ENCODE peak calls at places on chromosomes 6 and 20, in six cellular contexts. G, R, Z, P, Y and F are unnamed samples.

GRCh38 chr6:80094017-80094416 is 12.5 kb upstream of the BCKDHB start:
- DNase-seq in R (peak; percentile 21), Z (no peak), G (no peak), Y (peak; percentile 12), P (peak; percentile 7), F (peak; percentile 13)

GRCh38 chr6:164826831-164827468 is 482.5 kb downstream of the C6orf118 start:
- DNase-seq in G (no peak), P (peak; percentile 18), Z (no peak), Y (peak; percentile 6), R (no peak), F (peak; percentile 35)

GRCh38 chr6:109236140-109237081 is 141.1 kb downstream of the CEP57L1 start:
- DNase-seq in G (peak; percentile 93), Y (no peak), R (no peak), P (no peak), Z (peak; percentile 15), F (no peak)

GRCh38 chr6:168301648-168302398 is 17.8 kb downstream of the DACT2 start:
- DNase-seq in P (no peak), Y (no peak), R (no peak), Z (no peak), G (peak; percentile 26), F (peak; percentile 70)

GRCh38 chr6:120852293-120852849 is 481.9 kb downstream of the TBC1D32 start:
- DNase-seq in G (no peak), Z (no peak), Y (no peak), P (no peak), R (no peak), F (no peak)

GRCh38 chr6:40244684-40245083 is 310.4 kb upstream of the MOCS1 start:
- DNase-seq in P (no peak), R (no peak), G (no peak), Y (no peak), Z (no peak), F (no peak)

GRCh38 chr6:94213176-94213575 is 793.8 kb upstream of the EPHA7 start:
- DNase-seq in Z (no peak), P (no peak), R (no peak), Y (no peak), G (peak; percentile 21), F (no peak)

GRCh38 chr6:138970856-138971425 is 17.1 kb downstream of the REPS1 start:
- DNase-seq in P (peak; percentile 88), Y (peak; percentile 91), Z (no peak), G (no peak), R (no peak), F (peak; percentile 53)

GRCh38 chr6:1910621-1911407 is 301.1 kb downstream of the FOXC1 start:
- DNase-seq in G (no peak), P (no peak), Z (no peak), Y (peak; percentile 15), R (no peak), F (no peak)

GRCh38 chr20:44614525-44614924 is 32.1 kb downstream of the PKIG start:
- DNase-seq in Z (no peak), P (no peak), G (no peak), R (no peak), Y (no peak), F (no peak)

GRCh38 chr20:58712823-58713731 is 20.5 kb downstream of the NPEPL1 start:
- DNase-seq in Z (no peak), G (no peak), Y (no peak), R (no peak), P (no peak), F (no peak)

GRCh38 chr20:62512812-62513211 is 37.0 kb upstream of the GATA5 start:
- DNase-seq in R (no peak), Z (no peak), Y (no peak), P (no peak), G (no peak), F (no peak)

GRCh38 chr6:42726485-42727083 is 4.2 kb upstream of the PRPH2 start:
- DNase-seq in G (peak; percentile 89), R (peak; percentile 83), Y (peak; percentile 88), Z (no peak), P (peak; percentile 57), F (peak; percentile 74)

GRCh38 chr6:20655317-20655716 is 121.1 kb downstream of the CDKAL1 start:
- DNase-seq in G (no peak), Z (no peak), R (no peak), Y (no peak), P (no peak), F (no peak)

GRCh38 chr6:28212510-28213212 is 12.4 kb upstream of the ZSCAN9 start:
- DNase-seq in R (peak; percentile 82), P (peak; percentile 90), G (peak; percentile 69), Z (no peak), Y (peak; percentile 72), F (peak; percentile 88)

GRCh38 chr20:33765592-33765991 is 33.8 kb downstream of the ZNF341 start:
- DNase-seq in R (no peak), G (no peak), P (no peak), Y (no peak), Z (no peak), F (no peak)

GRCh38 chr6:124877468-124877867 is 84.8 kb upstream of the RNF217 start:
- DNase-seq in P (no peak), G (no peak), Y (no peak), Z (no peak), R (no peak), F (no peak)

GRCh38 chr6:81985191-81985590 is 232.7 kb upstream of the TENT5A start:
- DNase-seq in P (no peak), R (no peak), G (no peak), Y (peak; percentile 45), Z (no peak), F (no peak)

GRCh38 chr6:87645080-87645479 is 55.1 kb downstream of the ORC3 start:
- DNase-seq in P (no peak), G (no peak), Y (no peak), R (no peak), Z (no peak), F (no peak)

GRCh38 chr6:7496266-7496875 is 45.1 kb upstream of the DSP start:
- DNase-seq in Z (no peak), R (no peak), G (no peak), P (peak; percentile 8), Y (no peak), F (no peak)

GRCh38 chr6:18087396-18088165 is 34.9 kb downstream of the NHLRC1 start:
- DNase-seq in Y (peak; percentile 49), Z (no peak), G (no peak), P (no peak), R (no peak), F (no peak)

GRCh38 chr6:42450314-42451145 is 1.2 kb downstream of the TRERF1 start:
- DNase-seq in Z (no peak), G (no peak), Y (peak; percentile 28), P (no peak), R (no peak), F (no peak)

GRCh38 chr6:4581468-4582420 is 194.5 kb upstream of the CDYL start:
- DNase-seq in Z (no peak), P (peak; percentile 94), Y (peak; percentile 76), R (no peak), G (no peak), F (no peak)